ENCODE peak calls at places on chromosome 12, in nine cellular contexts. One of them, this sample, is unnamed.

GRCh38 chr12:39081910-39082309 is 176.5 kb upstream of the CPNE8 start:
- DNase-seq in A549: no peak
- DNase-seq in endothelial cell of umbilical vein: no peak
- DNase-seq in HFFc6: no peak
- DNase-seq in uterus: no peak
- DNase-seq in endothelial cell: no peak
- DNase-seq in Calu3: no peak
- DNase-seq in GM13976: no peak
- DNase-seq in Panc1: no peak
- DNase-seq in this sample: no peak

GRCh38 chr12:51951843-51952722 is 584 bp downstream of the ACVR1B start:
- DNase-seq in A549: no peak
- DNase-seq in endothelial cell of umbilical vein: peak; percentile 15
- DNase-seq in HFFc6: no peak
- DNase-seq in uterus: peak; percentile 51
- DNase-seq in endothelial cell: peak; percentile 33
- DNase-seq in Calu3: no peak
- DNase-seq in GM13976: no peak
- DNase-seq in Panc1: no peak
- DNase-seq in this sample: no peak

GRCh38 chr12:109760031-109760929 is 46.7 kb downstream of the FAM222A start:
- DNase-seq in A549: no peak
- DNase-seq in endothelial cell of umbilical vein: no peak
- DNase-seq in HFFc6: no peak
- DNase-seq in uterus: no peak
- DNase-seq in endothelial cell: no peak
- DNase-seq in Calu3: peak; percentile 59
- DNase-seq in GM13976: no peak
- DNase-seq in Panc1: no peak
- DNase-seq in this sample: peak; percentile 60

GRCh38 chr12:89977356-89978185 is 268.9 kb upstream of the ATP2B1 start:
- DNase-seq in A549: no peak
- DNase-seq in endothelial cell of umbilical vein: no peak
- DNase-seq in HFFc6: peak; percentile 19
- DNase-seq in uterus: no peak
- DNase-seq in endothelial cell: no peak
- DNase-seq in Calu3: no peak
- DNase-seq in GM13976: no peak
- DNase-seq in Panc1: no peak
- DNase-seq in this sample: no peak

GRCh38 chr12:121376754-121377697 is 22.9 kb upstream of the RNF34 start:
- DNase-seq in A549: peak; percentile 39
- DNase-seq in endothelial cell of umbilical vein: no peak
- DNase-seq in HFFc6: no peak
- DNase-seq in uterus: no peak
- DNase-seq in endothelial cell: no peak
- DNase-seq in Calu3: no peak
- DNase-seq in GM13976: no peak
- DNase-seq in Panc1: no peak
- DNase-seq in this sample: no peak

GRCh38 chr12:69969011-69969410 is 144.0 kb downstream of the MYRFL start:
- DNase-seq in A549: no peak
- DNase-seq in endothelial cell of umbilical vein: no peak
- DNase-seq in HFFc6: no peak
- DNase-seq in uterus: no peak
- DNase-seq in endothelial cell: no peak
- DNase-seq in Calu3: no peak
- DNase-seq in GM13976: no peak
- DNase-seq in Panc1: no peak
- DNase-seq in this sample: no peak

GRCh38 chr12:125418902-125419564 is 353.8 kb downstream of the AACS start:
- DNase-seq in A549: no peak
- DNase-seq in endothelial cell of umbilical vein: no peak
- DNase-seq in HFFc6: no peak
- DNase-seq in uterus: no peak
- DNase-seq in endothelial cell: no peak
- DNase-seq in Calu3: no peak
- DNase-seq in GM13976: peak; percentile 22
- DNase-seq in Panc1: no peak
- DNase-seq in this sample: no peak

GRCh38 chr12:25852792-25853191 is 105.7 kb upstream of the RASSF8 start:
- DNase-seq in A549: peak; percentile 60
- DNase-seq in endothelial cell of umbilical vein: no peak
- DNase-seq in HFFc6: peak; percentile 71
- DNase-seq in uterus: no peak
- DNase-seq in endothelial cell: no peak
- DNase-seq in Calu3: no peak
- DNase-seq in GM13976: no peak
- DNase-seq in Panc1: no peak
- DNase-seq in this sample: no peak

GRCh38 chr12:3311027-3311402 is 180.0 kb upstream of the PRMT8 start:
- DNase-seq in A549: no peak
- DNase-seq in endothelial cell of umbilical vein: no peak
- DNase-seq in HFFc6: no peak
- DNase-seq in uterus: no peak
- DNase-seq in endothelial cell: no peak
- DNase-seq in Calu3: peak; percentile 90
- DNase-seq in GM13976: no peak
- DNase-seq in Panc1: no peak
- DNase-seq in this sample: no peak

GRCh38 chr12:40714636-40715035 is 22.4 kb downstream of the CNTN1 start:
- DNase-seq in A549: no peak
- DNase-seq in endothelial cell of umbilical vein: no peak
- DNase-seq in HFFc6: no peak
- DNase-seq in uterus: no peak
- DNase-seq in endothelial cell: no peak
- DNase-seq in Calu3: no peak
- DNase-seq in GM13976: no peak
- DNase-seq in Panc1: no peak
- DNase-seq in this sample: no peak

GRCh38 chr12:20183563-20183962 is 184.8 kb upstream of the PDE3A start:
- DNase-seq in A549: peak; percentile 16
- DNase-seq in endothelial cell of umbilical vein: peak; percentile 59
- DNase-seq in HFFc6: no peak
- DNase-seq in uterus: no peak
- DNase-seq in endothelial cell: no peak
- DNase-seq in Calu3: no peak
- DNase-seq in GM13976: no peak
- DNase-seq in Panc1: no peak
- DNase-seq in this sample: no peak

GRCh38 chr12:52263761-52264434 is 10.5 kb upstream of the KRT86 start:
- DNase-seq in A549: no peak
- DNase-seq in endothelial cell of umbilical vein: no peak
- DNase-seq in HFFc6: no peak
- DNase-seq in uterus: no peak
- DNase-seq in endothelial cell: no peak
- DNase-seq in Calu3: no peak
- DNase-seq in GM13976: no peak
- DNase-seq in Panc1: no peak
- DNase-seq in this sample: no peak

GRCh38 chr12:127149226-127149964 is 1117.6 kb upstream of the TMEM132C start:
- DNase-seq in A549: no peak
- DNase-seq in endothelial cell of umbilical vein: no peak
- DNase-seq in HFFc6: peak; percentile 54
- DNase-seq in uterus: no peak
- DNase-seq in endothelial cell: no peak
- DNase-seq in Calu3: no peak
- DNase-seq in GM13976: no peak
- DNase-seq in Panc1: no peak
- DNase-seq in this sample: no peak

GRCh38 chr12:93344876-93345275 is 32.8 kb upstream of the NUDT4 start:
- DNase-seq in A549: no peak
- DNase-seq in endothelial cell of umbilical vein: peak; percentile 14
- DNase-seq in HFFc6: no peak
- DNase-seq in uterus: no peak
- DNase-seq in endothelial cell: no peak
- DNase-seq in Calu3: no peak
- DNase-seq in GM13976: no peak
- DNase-seq in Panc1: no peak
- DNase-seq in this sample: no peak

GRCh38 chr12:14618990-14619389 is 51.3 kb upstream of the PLBD1 start:
- DNase-seq in A549: peak; percentile 37
- DNase-seq in endothelial cell of umbilical vein: peak; percentile 19
- DNase-seq in HFFc6: no peak
- DNase-seq in uterus: no peak
- DNase-seq in endothelial cell: no peak
- DNase-seq in Calu3: peak; percentile 25
- DNase-seq in GM13976: no peak
- DNase-seq in Panc1: no peak
- DNase-seq in this sample: no peak
- TF ChIP-seq CTCF in A549: peak; percentile 28
- TF ChIP-seq CTCF in endothelial cell of umbilical vein: no peak
- TF ChIP-seq CTCF in HFFc6: peak; percentile 55
- TF ChIP-seq CTCF in uterus: peak; percentile 25
- TF ChIP-seq CTCF in endothelial cell: no peak
- TF ChIP-seq CTCF in Calu3: no peak
- TF ChIP-seq CTCF in GM13976: no peak
- TF ChIP-seq CTCF in Panc1: peak; percentile 44
- TF ChIP-seq CTCF in this sample: peak; percentile 39

DNA sequence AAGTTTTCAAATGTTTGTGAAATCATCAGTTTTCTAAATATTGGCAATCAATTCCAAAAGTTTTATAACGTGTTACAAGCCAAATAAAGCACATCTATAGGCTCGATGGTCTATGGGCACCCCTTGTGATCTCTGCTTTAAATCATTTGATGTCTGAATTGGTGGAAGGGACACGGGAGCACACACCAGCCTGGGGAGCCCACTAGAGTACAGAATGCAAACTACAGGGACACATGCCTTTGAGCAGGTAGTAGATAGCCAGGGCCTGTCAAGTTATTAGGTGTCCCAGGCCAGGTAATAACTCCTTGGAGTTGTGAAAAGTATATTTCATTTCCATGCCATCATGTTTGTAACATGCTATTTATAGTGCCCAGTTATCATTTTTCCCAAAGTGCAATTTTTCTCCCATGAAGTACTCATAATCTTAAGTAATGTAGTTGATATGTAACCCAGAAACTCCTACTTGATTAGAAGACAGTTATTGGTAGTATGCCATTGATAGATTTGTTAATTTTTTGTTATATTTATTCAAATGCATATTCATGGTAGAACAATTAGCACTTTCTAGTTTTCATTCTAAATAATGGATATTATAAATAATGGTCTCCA is 97.0 kb upstream of the FGD4 start:
- DNase-seq in A549: no peak
- DNase-seq in endothelial cell of umbilical vein: peak; percentile 56
- DNase-seq in HFFc6: peak; percentile 15
- DNase-seq in uterus: no peak
- DNase-seq in endothelial cell: peak; percentile 28
- DNase-seq in Calu3: peak; percentile 46
- DNase-seq in GM13976: peak; percentile 72
- DNase-seq in Panc1: peak; percentile 45
- DNase-seq in this sample: no peak
- TF ChIP-seq CTCF in A549: no peak
- TF ChIP-seq CTCF in endothelial cell of umbilical vein: peak; percentile 58
- TF ChIP-seq CTCF in HFFc6: peak; percentile 75
- TF ChIP-seq CTCF in uterus: peak; percentile 8
- TF ChIP-seq CTCF in endothelial cell: peak; percentile 30
- TF ChIP-seq CTCF in Calu3: no peak
- TF ChIP-seq CTCF in GM13976: peak; percentile 58
- TF ChIP-seq CTCF in Panc1: peak; percentile 80
- TF ChIP-seq CTCF in this sample: no peak

GRCh38 chr12:72030272-72030671 is 91.6 kb downstream of the TPH2 start:
- DNase-seq in A549: no peak
- DNase-seq in endothelial cell of umbilical vein: no peak
- DNase-seq in HFFc6: no peak
- DNase-seq in uterus: no peak
- DNase-seq in endothelial cell: no peak
- DNase-seq in Calu3: no peak
- DNase-seq in GM13976: no peak
- DNase-seq in Panc1: no peak
- DNase-seq in this sample: no peak

GRCh38 chr12:72028966-72029365 is 90.3 kb downstream of the TPH2 start:
- DNase-seq in A549: no peak
- DNase-seq in endothelial cell of umbilical vein: no peak
- DNase-seq in HFFc6: no peak
- DNase-seq in uterus: no peak
- DNase-seq in endothelial cell: no peak
- DNase-seq in Calu3: no peak
- DNase-seq in GM13976: no peak
- DNase-seq in Panc1: no peak
- DNase-seq in this sample: no peak

GRCh38 chr12:72036393-72036792 is 97.7 kb downstream of the TPH2 start:
- DNase-seq in A549: no peak
- DNase-seq in endothelial cell of umbilical vein: no peak
- DNase-seq in HFFc6: no peak
- DNase-seq in uterus: no peak
- DNase-seq in endothelial cell: no peak
- DNase-seq in Calu3: no peak
- DNase-seq in GM13976: no peak
- DNase-seq in Panc1: no peak
- DNase-seq in this sample: no peak

GRCh38 chr12:72035625-72036024 is 97.0 kb downstream of the TPH2 start:
- DNase-seq in A549: no peak
- DNase-seq in endothelial cell of umbilical vein: no peak
- DNase-seq in HFFc6: no peak
- DNase-seq in uterus: no peak
- DNase-seq in endothelial cell: no peak
- DNase-seq in Calu3: no peak
- DNase-seq in GM13976: no peak
- DNase-seq in Panc1: no peak
- DNase-seq in this sample: no peak

GRCh38 chr12:72031066-72031465 is 92.4 kb downstream of the TPH2 start:
- DNase-seq in A549: no peak
- DNase-seq in endothelial cell of umbilical vein: no peak
- DNase-seq in HFFc6: no peak
- DNase-seq in uterus: no peak
- DNase-seq in endothelial cell: no peak
- DNase-seq in Calu3: no peak
- DNase-seq in GM13976: no peak
- DNase-seq in Panc1: no peak
- DNase-seq in this sample: no peak
- TF ChIP-seq CTCF in A549: no peak
- TF ChIP-seq CTCF in endothelial cell of umbilical vein: no peak
- TF ChIP-seq CTCF in HFFc6: no peak
- TF ChIP-seq CTCF in uterus: no peak
- TF ChIP-seq CTCF in endothelial cell: no peak
- TF ChIP-seq CTCF in Calu3: no peak
- TF ChIP-seq CTCF in GM13976: no peak
- TF ChIP-seq CTCF in Panc1: no peak
- TF ChIP-seq CTCF in this sample: no peak

DNA sequence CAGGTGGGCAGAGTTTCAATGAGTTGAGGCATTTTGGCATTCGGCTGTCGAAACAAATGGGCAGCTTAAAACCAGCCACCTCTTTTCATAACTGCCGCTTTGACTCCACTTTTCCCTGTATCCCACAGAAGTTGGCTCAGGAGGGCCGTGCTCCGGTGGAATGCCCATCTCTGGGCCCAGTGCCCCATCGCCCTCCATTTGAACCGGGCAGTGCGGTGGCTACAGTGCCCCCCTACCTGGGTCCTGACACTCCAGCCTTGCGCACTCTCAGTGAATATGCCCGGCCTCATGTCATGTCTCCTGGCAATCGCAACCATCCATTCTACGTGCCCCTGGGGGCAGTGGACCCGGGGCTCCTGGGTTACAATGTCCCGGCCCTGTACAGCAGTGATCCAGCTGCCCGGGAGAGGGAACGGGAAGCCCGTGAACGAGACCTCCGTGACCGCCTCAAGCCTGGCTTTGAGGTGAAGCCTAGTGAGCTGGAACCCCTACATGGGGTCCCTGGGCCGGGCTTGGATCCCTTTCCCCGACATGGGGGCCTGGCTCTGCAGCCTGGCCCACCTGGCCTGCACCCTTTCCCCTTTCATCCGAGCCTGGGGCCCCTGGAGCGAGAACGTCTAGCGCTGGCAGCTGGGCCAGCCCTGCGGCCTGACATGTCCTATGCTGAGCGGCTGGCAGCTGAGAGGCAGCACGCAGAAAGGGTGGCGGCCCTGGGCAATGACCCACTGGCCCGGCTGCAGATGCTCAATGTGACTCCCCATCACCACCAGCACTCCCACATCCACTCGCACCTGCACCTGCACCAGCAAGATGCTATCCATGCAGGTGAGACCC is 5.0 kb upstream of the RNU7-1 start:
- DNase-seq in A549: no peak
- DNase-seq in endothelial cell of umbilical vein: no peak
- DNase-seq in HFFc6: no peak
- DNase-seq in uterus: peak; percentile 57
- DNase-seq in endothelial cell: no peak
- DNase-seq in Calu3: no peak
- DNase-seq in GM13976: no peak
- DNase-seq in Panc1: no peak
- DNase-seq in this sample: no peak
- TF ChIP-seq CTCF in A549: no peak
- TF ChIP-seq CTCF in endothelial cell of umbilical vein: no peak
- TF ChIP-seq CTCF in HFFc6: peak; percentile 34
- TF ChIP-seq CTCF in uterus: no peak
- TF ChIP-seq CTCF in endothelial cell: no peak
- TF ChIP-seq CTCF in Calu3: no peak
- TF ChIP-seq CTCF in GM13976: no peak
- TF ChIP-seq CTCF in Panc1: no peak
- TF ChIP-seq CTCF in this sample: peak; percentile 50

This sample was measured in CD14-positive monocyte.